ENCODE peak calls at places on chromosomes 11 and 22, in five cellular contexts. One of them, this sample, is unnamed.

GRCh38 chr11:83759148-83759547 is 473.0 kb upstream of the CCDC90B start:
- DNase-seq in neuronal stem cell: no peak
- DNase-seq in H1: no peak
- DNase-seq in trophoblast cell: peak
- DNase-seq in mesenchymal stem cell: no peak
- DNase-seq in this sample: no peak

GRCh38 chr11:117878314-117878938 is 2.0 kb upstream of the FXYD6 start:
- DNase-seq in neuronal stem cell: no peak
- DNase-seq in H1: no peak
- DNase-seq in trophoblast cell: no peak
- DNase-seq in mesenchymal stem cell: peak
- DNase-seq in this sample: no peak

GRCh38 chr11:61752117-61752924 is at the start of gene MYRF:
- DNase-seq in neuronal stem cell: peak
- DNase-seq in H1: no peak
- DNase-seq in trophoblast cell: peak
- DNase-seq in mesenchymal stem cell: peak
- DNase-seq in this sample: peak

GRCh38 chr11:45901646-45902045 is 5.4 kb downstream of the FREY1 start:
- DNase-seq in neuronal stem cell: no peak
- DNase-seq in H1: no peak
- DNase-seq in trophoblast cell: no peak
- DNase-seq in mesenchymal stem cell: no peak
- DNase-seq in this sample: no peak

GRCh38 chr11:86999859-87000753 is 37.6 kb upstream of the TMEM135 start:
- DNase-seq in neuronal stem cell: no peak
- DNase-seq in H1: no peak
- DNase-seq in trophoblast cell: peak
- DNase-seq in mesenchymal stem cell: peak
- DNase-seq in this sample: no peak

GRCh38 chr11:21460082-21460481 is 732.8 kb upstream of the ANO5 start:
- DNase-seq in neuronal stem cell: no peak
- DNase-seq in H1: no peak
- DNase-seq in trophoblast cell: no peak
- DNase-seq in mesenchymal stem cell: no peak
- DNase-seq in this sample: no peak

GRCh38 chr11:59197990-59198389 is 14.7 kb downstream of the MPEG1 start:
- DNase-seq in neuronal stem cell: no peak
- DNase-seq in H1: no peak
- DNase-seq in trophoblast cell: no peak
- DNase-seq in mesenchymal stem cell: peak
- DNase-seq in this sample: no peak

GRCh38 chr11:67352546-67353316 is 615 bp downstream of the POLD4 start:
- DNase-seq in neuronal stem cell: no peak
- DNase-seq in H1: no peak
- DNase-seq in trophoblast cell: peak
- DNase-seq in mesenchymal stem cell: no peak
- DNase-seq in this sample: peak

GRCh38 chr11:100925935-100926334 is 203.7 kb downstream of the PGR start:
- DNase-seq in neuronal stem cell: no peak
- DNase-seq in H1: no peak
- DNase-seq in trophoblast cell: peak
- DNase-seq in mesenchymal stem cell: peak
- DNase-seq in this sample: no peak

GRCh38 chr22:30667092-30667485 is 586 bp downstream of the DUSP18 start:
- DNase-seq in neuronal stem cell: no peak
- DNase-seq in H1: no peak
- DNase-seq in trophoblast cell: peak
- DNase-seq in mesenchymal stem cell: no peak
- DNase-seq in this sample: no peak

DNA sequence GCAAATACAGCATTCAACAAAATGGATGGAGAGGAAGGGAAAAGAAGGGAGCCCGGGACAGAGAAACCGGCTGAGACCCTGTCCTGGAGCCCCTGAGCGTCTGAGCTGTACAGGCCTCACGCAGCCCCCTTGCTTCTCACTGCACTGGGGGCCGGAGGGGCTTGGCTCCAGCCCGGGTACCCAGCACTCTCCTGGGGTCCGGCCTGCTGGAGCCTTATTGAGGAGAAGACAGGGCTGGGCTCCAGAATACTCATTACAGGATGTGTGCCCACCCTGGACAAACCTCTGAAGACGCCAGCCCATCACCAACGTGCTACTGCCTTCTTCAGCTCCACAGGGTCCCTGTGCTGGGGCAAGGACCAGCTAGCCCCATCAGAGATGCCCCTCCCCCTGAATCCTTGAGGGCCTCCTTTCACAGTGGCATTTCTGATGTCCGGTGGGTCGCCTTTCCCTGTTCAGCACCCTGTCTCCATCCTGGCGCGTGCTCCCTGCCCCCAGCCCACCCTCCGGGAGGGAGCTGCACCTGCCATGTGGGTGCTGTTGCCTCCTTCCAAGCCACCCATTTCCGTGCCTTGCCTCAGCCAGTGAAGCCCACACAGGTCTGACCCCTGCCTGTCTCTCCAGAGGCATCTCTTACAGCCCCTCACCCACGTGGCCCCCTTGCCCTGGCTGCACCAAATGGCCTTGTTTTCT is 14.6 kb upstream of the SUN2 start:
- DNase-seq in neuronal stem cell: no peak
- DNase-seq in H1: no peak
- DNase-seq in trophoblast cell: no peak
- DNase-seq in mesenchymal stem cell: no peak
- DNase-seq in this sample: no peak
- H2BK12ac ChIP-seq in neuronal stem cell: peak
- H2BK12ac ChIP-seq in H1: no peak
- H2BK12ac ChIP-seq in trophoblast cell: no peak
- H2BK12ac ChIP-seq in mesenchymal stem cell: no peak
- H2BK12ac ChIP-seq in this sample: no peak

GRCh38 chr22:39147335-39148023 is 5.0 kb downstream of the CBX7 start:
- DNase-seq in neuronal stem cell: no peak
- DNase-seq in H1: no peak
- DNase-seq in trophoblast cell: no peak
- DNase-seq in mesenchymal stem cell: no peak
- DNase-seq in this sample: no peak

GRCh38 chr22:39148024-39148726 is 4.3 kb downstream of the CBX7 start:
- DNase-seq in neuronal stem cell: no peak
- DNase-seq in H1: no peak
- DNase-seq in trophoblast cell: no peak
- DNase-seq in mesenchymal stem cell: no peak
- DNase-seq in this sample: no peak

GRCh38 chr22:39142088-39142667 is 10.3 kb downstream of the CBX7 start:
- DNase-seq in neuronal stem cell: no peak
- DNase-seq in H1: no peak
- DNase-seq in trophoblast cell: no peak
- DNase-seq in mesenchymal stem cell: no peak
- DNase-seq in this sample: no peak

GRCh38 chr22:39146256-39147101 is 6.0 kb downstream of the CBX7 start:
- DNase-seq in neuronal stem cell: no peak
- DNase-seq in H1: no peak
- DNase-seq in trophoblast cell: no peak
- DNase-seq in mesenchymal stem cell: no peak
- DNase-seq in this sample: no peak

GRCh38 chr22:39144101-39144815 is 8.2 kb downstream of the CBX7 start:
- DNase-seq in neuronal stem cell: no peak
- DNase-seq in H1: no peak
- DNase-seq in trophoblast cell: peak
- DNase-seq in mesenchymal stem cell: peak
- DNase-seq in this sample: peak
- H3K9ac ChIP-seq in neuronal stem cell: peak
- H3K9ac ChIP-seq in H1: no peak
- H3K9ac ChIP-seq in trophoblast cell: no peak
- H3K9ac ChIP-seq in mesenchymal stem cell: peak
- H3K9ac ChIP-seq in this sample: no peak

DNA sequence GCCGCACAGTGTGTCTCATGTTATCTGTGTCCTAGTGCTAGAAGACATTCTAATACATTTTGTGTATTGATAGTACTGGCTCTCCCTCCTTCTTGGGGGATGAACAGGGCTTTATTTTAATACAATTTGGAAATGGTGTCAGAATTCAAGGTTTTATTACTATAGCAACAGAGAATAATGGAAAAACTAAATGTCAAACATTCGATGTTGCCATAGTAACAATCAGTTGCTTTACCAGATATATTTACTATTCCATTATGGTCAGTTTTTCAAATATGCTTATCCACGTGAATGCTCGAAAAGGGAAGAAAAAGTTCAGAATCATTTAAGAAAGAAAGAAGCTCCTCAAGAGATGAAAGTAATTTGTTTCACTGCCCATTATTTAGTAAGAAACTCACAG is 8.6 kb upstream of the MSANTD4 start:
- DNase-seq in neuronal stem cell: no peak
- DNase-seq in H1: no peak
- DNase-seq in trophoblast cell: no peak
- DNase-seq in mesenchymal stem cell: no peak
- DNase-seq in this sample: no peak
- H2BK12ac ChIP-seq in neuronal stem cell: no peak
- H2BK12ac ChIP-seq in H1: no peak
- H2BK12ac ChIP-seq in trophoblast cell: no peak
- H2BK12ac ChIP-seq in mesenchymal stem cell: no peak
- H2BK12ac ChIP-seq in this sample: no peak

GRCh38 chr22:38862375-38863329 is 9.4 kb downstream of the CBX6 start:
- DNase-seq in neuronal stem cell: no peak
- DNase-seq in H1: no peak
- DNase-seq in trophoblast cell: no peak
- DNase-seq in mesenchymal stem cell: no peak
- DNase-seq in this sample: peak

GRCh38 chr22:38865201-38866023 is 6.6 kb downstream of the CBX6 start:
- DNase-seq in neuronal stem cell: no peak
- DNase-seq in H1: no peak
- DNase-seq in trophoblast cell: no peak
- DNase-seq in mesenchymal stem cell: no peak
- DNase-seq in this sample: peak

GRCh38 chr22:38866024-38866398 is 6.0 kb downstream of the CBX6 start:
- DNase-seq in neuronal stem cell: no peak
- DNase-seq in H1: no peak
- DNase-seq in trophoblast cell: no peak
- DNase-seq in mesenchymal stem cell: no peak
- DNase-seq in this sample: no peak

GRCh38 chr22:38863531-38864131 is 8.4 kb downstream of the CBX6 start:
- DNase-seq in neuronal stem cell: no peak
- DNase-seq in H1: no peak
- DNase-seq in trophoblast cell: no peak
- DNase-seq in mesenchymal stem cell: no peak
- DNase-seq in this sample: peak

DNA sequence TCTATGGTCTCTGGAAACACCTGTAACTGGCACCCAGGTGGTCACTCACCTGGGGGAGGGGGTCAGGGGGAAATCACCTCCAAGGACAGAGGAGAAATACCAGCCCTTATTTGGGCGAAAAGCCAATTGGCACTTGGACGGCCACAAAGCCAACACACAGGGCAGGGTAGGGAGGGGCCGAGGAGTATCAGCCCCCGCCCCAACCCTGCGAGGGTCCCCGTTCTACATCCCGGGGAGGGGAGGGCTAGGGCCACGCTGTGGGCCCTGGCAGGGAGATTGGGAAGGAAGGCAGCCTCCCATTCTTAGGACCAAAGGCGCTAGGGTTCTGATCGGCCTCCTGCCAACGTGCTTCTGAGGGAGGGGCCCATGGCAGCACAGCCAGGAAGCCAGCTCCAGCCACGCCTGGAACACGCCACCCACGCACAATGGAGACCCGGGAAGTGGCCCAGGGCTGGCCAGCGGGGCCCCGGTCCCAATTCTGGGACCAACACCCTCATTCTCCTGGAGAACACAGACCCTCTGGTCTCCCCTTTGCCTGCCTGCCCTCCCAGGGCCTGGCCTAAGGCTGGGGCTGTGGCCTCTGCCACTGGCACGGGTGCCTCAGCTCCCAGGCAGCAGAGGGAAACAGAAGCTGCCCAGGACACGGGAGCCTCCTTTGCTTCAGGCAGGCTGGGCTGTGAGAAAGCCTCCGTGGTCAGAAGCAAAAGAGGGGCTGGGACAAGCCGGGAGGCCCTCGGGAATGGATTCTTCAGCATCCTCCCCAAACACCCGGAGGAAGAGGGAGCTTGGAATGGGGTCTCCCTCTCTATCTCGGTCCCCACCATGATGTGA is 7.4 kb downstream of the CBX6 start:
- DNase-seq in neuronal stem cell: no peak
- DNase-seq in H1: no peak
- DNase-seq in trophoblast cell: no peak
- DNase-seq in mesenchymal stem cell: no peak
- DNase-seq in this sample: peak
- H3K9ac ChIP-seq in neuronal stem cell: peak
- H3K9ac ChIP-seq in H1: peak
- H3K9ac ChIP-seq in trophoblast cell: no peak
- H3K9ac ChIP-seq in mesenchymal stem cell: peak
- H3K9ac ChIP-seq in this sample: no peak

GRCh38 chr11:71998061-71998460 is 648 bp upstream of the IL18BP start:
- DNase-seq in neuronal stem cell: no peak
- DNase-seq in H1: no peak
- DNase-seq in trophoblast cell: peak
- DNase-seq in mesenchymal stem cell: no peak
- DNase-seq in this sample: no peak
- H2BK12ac ChIP-seq in neuronal stem cell: no peak
- H2BK12ac ChIP-seq in H1: no peak
- H2BK12ac ChIP-seq in trophoblast cell: no peak
- H2BK12ac ChIP-seq in mesenchymal stem cell: no peak
- H2BK12ac ChIP-seq in this sample: no peak

GRCh38 chr22:21938906-21939305 is 13.7 kb downstream of the PPM1F start:
- DNase-seq in neuronal stem cell: no peak
- DNase-seq in H1: no peak
- DNase-seq in trophoblast cell: no peak
- DNase-seq in mesenchymal stem cell: no peak
- DNase-seq in this sample: no peak

GRCh38 chr22:21938071-21938822 is 14.4 kb downstream of the PPM1F start:
- DNase-seq in neuronal stem cell: peak
- DNase-seq in H1: peak
- DNase-seq in trophoblast cell: peak
- DNase-seq in mesenchymal stem cell: peak
- DNase-seq in this sample: peak

GRCh38 chr22:21937041-21937820 is 15.4 kb downstream of the PPM1F start:
- DNase-seq in neuronal stem cell: no peak
- DNase-seq in H1: no peak
- DNase-seq in trophoblast cell: peak
- DNase-seq in mesenchymal stem cell: no peak
- DNase-seq in this sample: no peak

GRCh38 chr22:21936151-21936778 is 16.4 kb downstream of the PPM1F start:
- DNase-seq in neuronal stem cell: no peak
- DNase-seq in H1: no peak
- DNase-seq in trophoblast cell: peak
- DNase-seq in mesenchymal stem cell: no peak
- DNase-seq in this sample: no peak

DNA sequence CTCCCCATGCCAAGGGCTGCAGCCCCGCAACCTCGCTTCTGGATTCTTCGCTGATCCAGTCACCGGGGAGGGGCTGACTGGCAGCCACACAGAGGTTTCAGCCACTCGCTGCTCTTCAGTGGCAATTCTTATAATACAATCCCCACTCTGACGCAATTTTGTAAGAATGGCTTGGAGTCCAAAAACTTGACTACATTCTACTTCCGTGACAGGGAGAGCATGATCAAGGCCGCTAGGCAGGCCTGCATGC is 14.9 kb downstream of the PPM1F start:
- DNase-seq in neuronal stem cell: no peak
- DNase-seq in H1: no peak
- DNase-seq in trophoblast cell: no peak
- DNase-seq in mesenchymal stem cell: no peak
- DNase-seq in this sample: no peak
- H3K9ac ChIP-seq in neuronal stem cell: peak
- H3K9ac ChIP-seq in H1: no peak
- H3K9ac ChIP-seq in trophoblast cell: peak
- H3K9ac ChIP-seq in mesenchymal stem cell: peak
- H3K9ac ChIP-seq in this sample: no peak

GRCh38 chr22:36292823-36293530 is 40.0 kb downstream of the APOL1 start:
- DNase-seq in neuronal stem cell: no peak
- DNase-seq in H1: no peak
- DNase-seq in trophoblast cell: no peak
- DNase-seq in mesenchymal stem cell: no peak
- DNase-seq in this sample: no peak
- H2BK12ac ChIP-seq in neuronal stem cell: no peak
- H2BK12ac ChIP-seq in H1: no peak
- H2BK12ac ChIP-seq in trophoblast cell: no peak
- H2BK12ac ChIP-seq in mesenchymal stem cell: no peak
- H2BK12ac ChIP-seq in this sample: no peak

This sample was measured in H9.